ENCODE peak calls at places on chromosomes 1 and 21, in ten cellular contexts. O is A549; N is stomach; P is left ventricle myocardium inferior; E is astrocyte; C is suprapubic skin; A is CD8-positive, alpha-beta T cell; G is spleen; U is fibroblast of lung; J is BE2C. T is an unnamed sample.

GRCh38 chr1:109804660-109805059 is 40.9 kb upstream of the EPS8L3 start:
- DNase-seq in O (no peak), G (no peak), U (no peak), N (no peak), E (no peak), J (no peak), C (no peak), P (no peak), A (no peak), T (no peak)

GRCh38 chr21:35026617-35027557 is 22.2 kb downstream of the RUNX1 start:
- DNase-seq in O (peak; percentile 31), A (peak; percentile 91), E (peak; percentile 67), N (peak; percentile 74), U (peak; percentile 74), J (no peak), P (peak; percentile 68), G (peak; percentile 98), C (no peak), T (no peak)

GRCh38 chr21:25550805-25551204 is 56.5 kb downstream of the MRPL39 start:
- DNase-seq in E (no peak), O (no peak), N (no peak), C (no peak), U (no peak), P (no peak), J (no peak), A (no peak), G (no peak), T (no peak)

GRCh38 chr1:216554934-216555333 is 131.7 kb upstream of the USH2A start:
- DNase-seq in G (no peak), C (no peak), J (no peak), E (peak; percentile 1), A (no peak), P (no peak), O (no peak), N (no peak), U (peak; percentile 6), T (no peak)

GRCh38 chr1:44359234-44359937 is 4.3 kb upstream of the ERI3 start:
- DNase-seq in N (no peak), A (no peak), P (no peak), G (no peak), J (no peak), O (no peak), E (no peak), U (no peak), C (no peak), T (no peak)

GRCh38 chr1:94554611-94555010 is 13.1 kb upstream of the F3 start:
- DNase-seq in G (no peak), C (no peak), N (no peak), E (no peak), O (no peak), P (no peak), J (no peak), A (no peak), U (no peak), T (no peak)

GRCh38 chr21:38965910-38966504 is 160.3 kb downstream of the ETS2 start:
- DNase-seq in C (no peak), G (no peak), P (no peak), U (peak; percentile 39), A (no peak), O (peak; percentile 60), E (no peak), N (peak; percentile 81), J (peak; percentile 72), T (no peak)

GRCh38 chr1:25702101-25702775 is 85.6 kb downstream of the MAN1C1 start:
- DNase-seq in C (peak; percentile 51), O (no peak), U (peak; percentile 47), P (no peak), G (no peak), J (no peak), A (no peak), E (peak; percentile 22), N (no peak), T (no peak)

GRCh38 chr1:96923753-96924152 is 202.2 kb downstream of the PTBP2 start:
- DNase-seq in O (no peak), E (no peak), J (no peak), C (no peak), N (no peak), P (no peak), G (no peak), A (no peak), U (no peak), T (no peak)

GRCh38 chr21:45950740-45951515 is 30.6 kb upstream of the COL6A1 start:
- DNase-seq in U (peak; percentile 53), N (peak; percentile 50), P (peak; percentile 61), A (no peak), G (no peak), C (peak; percentile 77), O (no peak), J (peak; percentile 8), E (peak; percentile 25), T (no peak)

GRCh38 chr1:209767706-209768105 is 11.9 kb downstream of the TRAF3IP3 start:
- DNase-seq in P (no peak), G (no peak), E (no peak), C (no peak), J (no peak), N (no peak), O (no peak), U (no peak), A (no peak), T (no peak)

GRCh38 chr1:23619299-23620188 is 60.2 kb upstream of the ID3 start:
- DNase-seq in C (no peak), O (no peak), E (peak; percentile 13), N (peak; percentile 65), U (peak; percentile 24), J (peak; percentile 55), G (peak; percentile 93), A (peak; percentile 88), P (no peak), T (no peak)

GRCh38 chr1:24483441-24483840 is 19.2 kb upstream of the RCAN3 start:
- DNase-seq in P (no peak), N (no peak), O (no peak), G (no peak), A (peak; percentile 37), J (no peak), E (no peak), C (no peak), U (no peak), T (no peak)

GRCh38 chr1:54885237-54885679 is 1.7 kb downstream of the DHCR24 start:
- DNase-seq in U (no peak), P (no peak), O (no peak), A (no peak), G (no peak), N (no peak), J (no peak), E (no peak), C (no peak), T (no peak)

GRCh38 chr1:54885863-54886723 is 902 bp downstream of the DHCR24 start:
- DNase-seq in P (no peak), J (peak; percentile 19), U (peak; percentile 67), E (peak; percentile 62), C (no peak), N (peak; percentile 66), O (no peak), A (no peak), G (no peak), T (no peak)

GRCh38 chr1:54888080-54888733 is 1.2 kb upstream of the DHCR24 start:
- DNase-seq in U (no peak), C (no peak), J (no peak), E (no peak), A (no peak), N (peak; percentile 36), G (no peak), P (no peak), O (no peak), T (no peak)

GRCh38 chr1:54887665-54888071 is 673 bp upstream of the DHCR24 start:
- DNase-seq in G (no peak), E (no peak), P (no peak), J (no peak), N (peak; percentile 47), A (no peak), O (no peak), C (peak; percentile 73), U (no peak), T (no peak)

GRCh38 chr1:54886724-54887664 is at the start of gene DHCR24:
- DNase-seq in A (peak; percentile 61), G (peak; percentile 92), E (peak; percentile 64), U (peak; percentile 81), O (peak; percentile 71), C (peak; percentile 84), J (peak; percentile 86), P (peak; percentile 84), N (peak; percentile 89), T (no peak)
- H3K4me3 ChIP-seq in A (peak within 1 kb of the TSS; percentile 62), G (peak within 1 kb of the TSS; percentile 84), E (peak within 1 kb of the TSS; percentile 90), U (peak within 1 kb of the TSS; percentile 93), O (peak within 1 kb of the TSS; percentile 77), C (peak within 1 kb of the TSS; percentile 56), J (peak within 1 kb of the TSS; percentile 71), P (peak within 1 kb of the TSS; percentile 74), N (peak within 1 kb of the TSS; percentile 90), T (peak within 1 kb of the TSS; percentile 90)

DNA sequence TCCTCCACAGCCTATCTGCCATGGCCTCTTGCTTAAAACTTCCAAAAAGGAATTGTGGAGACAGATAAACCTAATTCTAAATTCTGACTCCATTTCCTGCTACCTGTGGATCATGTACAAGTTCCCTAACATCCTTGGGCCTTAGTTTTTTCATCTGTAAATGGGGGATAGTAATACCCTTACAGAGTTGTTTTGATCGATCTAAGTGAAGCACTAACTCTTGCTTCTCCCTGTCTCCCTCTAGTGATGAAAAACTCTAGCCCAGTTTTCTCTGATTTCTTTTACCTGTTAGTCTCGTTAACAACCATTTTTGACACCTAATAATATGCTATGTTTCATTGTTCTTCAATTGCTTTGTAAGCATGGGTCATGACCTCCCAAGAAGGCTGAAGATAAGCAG is 65.9 kb downstream of the TM2D1 start:
- DNase-seq in C (no peak), N (no peak), J (no peak), A (no peak), P (no peak), U (no peak), O (no peak), G (no peak), E (no peak), T (no peak)
- TF ChIP-seq CTCF in C (no peak), N (no peak), J (no peak), A (no peak), P (peak; percentile 13), U (no peak), O (peak; percentile 23), G (no peak), E (peak; percentile 9), T (peak; percentile 6)

GRCh38 chr1:108192581-108192980 is 7.6 kb downstream of the SLC25A24 start:
- DNase-seq in C (no peak), N (no peak), O (no peak), E (no peak), A (no peak), G (no peak), U (no peak), P (no peak), J (no peak), T (no peak)
- H3K9me3 ChIP-seq in C (no peaks in the 10 kb centered on the region), N (no peaks in the 10 kb centered on the region), O (peaks cover 4% of the 10 kb centered on the region), E (no peaks in the 10 kb centered on the region), A (peaks cover 6% of the 10 kb centered on the region), G (peaks cover 16% of the 10 kb centered on the region), U (no peaks in the 10 kb centered on the region), P (peaks cover 8% of the 10 kb centered on the region), J (no peaks in the 10 kb centered on the region), T (peaks cover 6% of the 10 kb centered on the region)

DNA sequence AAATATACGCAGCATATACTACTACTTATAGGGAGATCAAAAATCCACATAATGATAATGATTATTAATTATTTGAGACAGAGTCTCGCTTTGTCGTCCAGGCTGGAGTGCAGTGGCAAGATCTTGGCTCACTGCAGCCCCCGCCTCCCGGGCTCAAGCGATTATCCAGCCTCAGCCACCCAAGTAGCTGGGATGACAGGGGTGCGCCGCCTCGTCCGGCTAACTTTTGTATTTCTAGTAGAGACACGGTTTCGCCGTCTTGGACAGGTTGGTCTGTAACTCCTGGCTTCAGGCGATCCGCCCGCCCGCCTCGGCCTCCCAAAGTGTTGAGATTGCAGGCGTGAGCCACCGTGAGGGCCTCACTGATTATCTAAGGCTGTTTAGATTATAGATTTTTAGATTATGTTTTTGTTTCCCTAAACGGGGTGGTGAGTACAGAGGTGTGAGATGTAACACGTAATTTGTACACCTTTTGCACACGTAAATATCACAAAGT is 548 bp upstream of the SLC25A33 start:
- DNase-seq in C (no peak), P (peak; percentile 20), N (no peak), J (no peak), E (no peak), G (peak; percentile 84), O (no peak), U (no peak), A (no peak), T (no peak)
- H3K4me3 ChIP-seq in C (peak overlapping the region; percentile 80), P (peak overlapping the region; percentile 92), N (no peak overlapping the region), J (no peak overlapping the region), E (no peak overlapping the region), G (peak overlapping the region; percentile 40), O (no peak overlapping the region), U (no peak overlapping the region), A (peak overlapping the region; percentile 62), T (no peak overlapping the region)

T was measured in AG04450.